ENCODE peak calls at places on chromosomes 4 and X, in eight cellular contexts. One of them, this sample, is unnamed.

GRCh38 chrX:83469551-83469950 is 38.5 kb upstream of the POU3F4 start:
- DNase-seq in Peyer's patch: no peak
- DNase-seq in coronary artery: no peak
- DNase-seq in upper lobe of right lung: no peak
- DNase-seq in HFF-Myc: no peak
- DNase-seq in hepatocyte: peak; percentile 21
- DNase-seq in left lung: no peak
- DNase-seq in AG04449: no peak
- DNase-seq in this sample: no peak

GRCh38 chrX:47178337-47178736 is 15.3 kb upstream of the UBA1 start:
- DNase-seq in Peyer's patch: no peak
- DNase-seq in coronary artery: no peak
- DNase-seq in upper lobe of right lung: no peak
- DNase-seq in HFF-Myc: no peak
- DNase-seq in hepatocyte: no peak
- DNase-seq in left lung: peak; percentile 27
- DNase-seq in AG04449: no peak
- DNase-seq in this sample: no peak

GRCh38 chr4:133389029-133389428 is 239.9 kb downstream of the PCDH10 start:
- DNase-seq in Peyer's patch: no peak
- DNase-seq in coronary artery: no peak
- DNase-seq in upper lobe of right lung: no peak
- DNase-seq in HFF-Myc: no peak
- DNase-seq in hepatocyte: no peak
- DNase-seq in left lung: no peak
- DNase-seq in AG04449: no peak
- DNase-seq in this sample: no peak

GRCh38 chrX:118965395-118965794 is 9.0 kb upstream of the LONRF3 start:
- DNase-seq in Peyer's patch: no peak
- DNase-seq in coronary artery: no peak
- DNase-seq in upper lobe of right lung: no peak
- DNase-seq in HFF-Myc: no peak
- DNase-seq in hepatocyte: no peak
- DNase-seq in left lung: no peak
- DNase-seq in AG04449: no peak
- DNase-seq in this sample: no peak

GRCh38 chr4:123278755-123279154 is 117.8 kb upstream of the SPRY1 start:
- DNase-seq in Peyer's patch: no peak
- DNase-seq in coronary artery: no peak
- DNase-seq in upper lobe of right lung: no peak
- DNase-seq in HFF-Myc: no peak
- DNase-seq in hepatocyte: no peak
- DNase-seq in left lung: no peak
- DNase-seq in AG04449: no peak
- DNase-seq in this sample: no peak

GRCh38 chr4:21801661-21802355 is 146.8 kb downstream of the KCNIP4 start:
- DNase-seq in Peyer's patch: no peak
- DNase-seq in coronary artery: no peak
- DNase-seq in upper lobe of right lung: no peak
- DNase-seq in HFF-Myc: no peak
- DNase-seq in hepatocyte: no peak
- DNase-seq in left lung: no peak
- DNase-seq in AG04449: no peak
- DNase-seq in this sample: no peak

GRCh38 chrX:15465347-15465746 is 27.8 kb downstream of the PIR start:
- DNase-seq in Peyer's patch: no peak
- DNase-seq in coronary artery: no peak
- DNase-seq in upper lobe of right lung: no peak
- DNase-seq in HFF-Myc: peak; percentile 70
- DNase-seq in hepatocyte: no peak
- DNase-seq in left lung: no peak
- DNase-seq in AG04449: no peak
- DNase-seq in this sample: no peak

GRCh38 chrX:123818243-123818642 is 41.6 kb upstream of the XIAP start:
- DNase-seq in Peyer's patch: no peak
- DNase-seq in coronary artery: no peak
- DNase-seq in upper lobe of right lung: no peak
- DNase-seq in HFF-Myc: no peak
- DNase-seq in hepatocyte: peak; percentile 35
- DNase-seq in left lung: no peak
- DNase-seq in AG04449: peak; percentile 21
- DNase-seq in this sample: no peak

GRCh38 chr4:188728359-188728758 is 589.1 kb downstream of the TRIML1 start:
- DNase-seq in Peyer's patch: no peak
- DNase-seq in coronary artery: no peak
- DNase-seq in upper lobe of right lung: no peak
- DNase-seq in HFF-Myc: no peak
- DNase-seq in hepatocyte: no peak
- DNase-seq in left lung: no peak
- DNase-seq in AG04449: no peak
- DNase-seq in this sample: no peak

GRCh38 chr4:72152731-72153130 is 120.9 kb downstream of the NPFFR2 start:
- DNase-seq in Peyer's patch: no peak
- DNase-seq in coronary artery: no peak
- DNase-seq in upper lobe of right lung: no peak
- DNase-seq in HFF-Myc: no peak
- DNase-seq in hepatocyte: no peak
- DNase-seq in left lung: no peak
- DNase-seq in AG04449: no peak
- DNase-seq in this sample: no peak

GRCh38 chr4:23680616-23681518 is 209.0 kb downstream of the PPARGC1A start:
- DNase-seq in Peyer's patch: no peak
- DNase-seq in coronary artery: no peak
- DNase-seq in upper lobe of right lung: no peak
- DNase-seq in HFF-Myc: no peak
- DNase-seq in hepatocyte: no peak
- DNase-seq in left lung: no peak
- DNase-seq in AG04449: no peak
- DNase-seq in this sample: no peak

GRCh38 chr4:125401784-125402183 is 87.0 kb downstream of the FAT4 start:
- DNase-seq in Peyer's patch: no peak
- DNase-seq in coronary artery: no peak
- DNase-seq in upper lobe of right lung: no peak
- DNase-seq in HFF-Myc: no peak
- DNase-seq in hepatocyte: no peak
- DNase-seq in left lung: no peak
- DNase-seq in AG04449: no peak
- DNase-seq in this sample: no peak

GRCh38 chrX:29922607-29923006 is 292.8 kb upstream of the MAGEB2 start:
- DNase-seq in Peyer's patch: no peak
- DNase-seq in coronary artery: no peak
- DNase-seq in upper lobe of right lung: no peak
- DNase-seq in HFF-Myc: no peak
- DNase-seq in hepatocyte: no peak
- DNase-seq in left lung: no peak
- DNase-seq in AG04449: no peak
- DNase-seq in this sample: no peak

GRCh38 chr4:183471960-183472708 is 27.7 kb downstream of the CDKN2AIP start:
- DNase-seq in Peyer's patch: peak; percentile 81
- DNase-seq in coronary artery: peak; percentile 78
- DNase-seq in upper lobe of right lung: peak; percentile 88
- DNase-seq in HFF-Myc: peak; percentile 35
- DNase-seq in hepatocyte: peak; percentile 91
- DNase-seq in left lung: peak; percentile 87
- DNase-seq in AG04449: no peak
- DNase-seq in this sample: peak; percentile 69
- H3K4me3 ChIP-seq in Peyer's patch: no peak overlapping the region
- H3K4me3 ChIP-seq in coronary artery: peak overlapping the region; percentile 6
- H3K4me3 ChIP-seq in upper lobe of right lung: no peak overlapping the region
- H3K4me3 ChIP-seq in HFF-Myc: no peak overlapping the region
- H3K4me3 ChIP-seq in hepatocyte: no peak overlapping the region
- H3K4me3 ChIP-seq in left lung: no peak overlapping the region
- H3K4me3 ChIP-seq in AG04449: no peak overlapping the region
- H3K4me3 ChIP-seq in this sample: no peak overlapping the region

GRCh38 chrX:101385795-101386541 is at the start of gene BTK:
- DNase-seq in Peyer's patch: no peak
- DNase-seq in coronary artery: no peak
- DNase-seq in upper lobe of right lung: no peak
- DNase-seq in HFF-Myc: no peak
- DNase-seq in hepatocyte: no peak
- DNase-seq in left lung: peak; percentile 37
- DNase-seq in AG04449: no peak
- DNase-seq in this sample: no peak

GRCh38 chrX:101383679-101384078 is 2.3 kb downstream of the BTK start:
- DNase-seq in Peyer's patch: no peak
- DNase-seq in coronary artery: no peak
- DNase-seq in upper lobe of right lung: no peak
- DNase-seq in HFF-Myc: no peak
- DNase-seq in hepatocyte: no peak
- DNase-seq in left lung: no peak
- DNase-seq in AG04449: no peak
- DNase-seq in this sample: no peak

GRCh38 chrX:101386542-101386885 is 523 bp upstream of the BTK start:
- DNase-seq in Peyer's patch: no peak
- DNase-seq in coronary artery: no peak
- DNase-seq in upper lobe of right lung: no peak
- DNase-seq in HFF-Myc: no peak
- DNase-seq in hepatocyte: no peak
- DNase-seq in left lung: no peak
- DNase-seq in AG04449: no peak
- DNase-seq in this sample: no peak

GRCh38 chrX:101388604-101389003 is 2.2 kb upstream of the RPL36A start:
- DNase-seq in Peyer's patch: no peak
- DNase-seq in coronary artery: no peak
- DNase-seq in upper lobe of right lung: no peak
- DNase-seq in HFF-Myc: no peak
- DNase-seq in hepatocyte: no peak
- DNase-seq in left lung: no peak
- DNase-seq in AG04449: no peak
- DNase-seq in this sample: no peak

DNA sequence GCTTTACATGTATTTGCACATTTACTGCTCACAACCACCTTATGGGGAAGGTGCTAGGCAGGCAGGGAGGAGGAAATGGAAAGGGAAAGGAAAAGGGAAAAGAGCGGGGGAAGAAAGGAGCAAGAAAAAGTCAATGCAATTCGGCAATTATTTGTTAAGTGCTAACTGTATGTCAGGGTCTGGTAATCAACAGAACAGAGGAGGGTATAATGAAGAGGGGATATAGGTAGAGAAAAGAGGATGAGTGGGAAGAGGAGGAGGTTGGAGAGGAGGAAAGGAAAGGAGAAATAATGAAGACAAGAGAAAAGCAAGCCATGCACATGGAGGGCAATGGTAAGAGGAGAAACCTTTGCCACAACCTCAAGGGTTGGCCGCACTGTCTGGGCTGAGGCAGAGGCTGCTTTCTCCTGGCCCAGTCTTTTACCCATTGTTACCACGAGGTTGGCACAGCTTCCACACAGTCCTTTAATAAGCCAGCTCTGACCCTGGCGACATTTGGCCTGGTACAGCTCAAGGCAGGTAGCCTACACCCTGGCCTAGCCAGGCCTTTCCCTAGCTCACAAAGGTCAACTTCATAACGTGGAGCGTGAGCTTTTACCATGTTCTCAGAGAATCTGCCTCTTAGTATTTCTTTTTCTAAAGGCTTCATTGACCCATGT is 836 bp downstream of the BTK start:
- DNase-seq in Peyer's patch: no peak
- DNase-seq in coronary artery: no peak
- DNase-seq in upper lobe of right lung: no peak
- DNase-seq in HFF-Myc: no peak
- DNase-seq in hepatocyte: no peak
- DNase-seq in left lung: no peak
- DNase-seq in AG04449: no peak
- DNase-seq in this sample: no peak
- H3K4me3 ChIP-seq in Peyer's patch: no peak overlapping the region
- H3K4me3 ChIP-seq in coronary artery: peak overlapping the region; percentile 28
- H3K4me3 ChIP-seq in upper lobe of right lung: peak overlapping the region; percentile 28
- H3K4me3 ChIP-seq in HFF-Myc: no peak overlapping the region
- H3K4me3 ChIP-seq in hepatocyte: no peak overlapping the region
- H3K4me3 ChIP-seq in left lung: peak overlapping the region; percentile 41
- H3K4me3 ChIP-seq in AG04449: no peak overlapping the region
- H3K4me3 ChIP-seq in this sample: no peak overlapping the region

GRCh38 chrX:1874416-1874815 is 259.6 kb downstream of the ASMT start:
- DNase-seq in Peyer's patch: no peak
- DNase-seq in coronary artery: no peak
- DNase-seq in upper lobe of right lung: no peak
- DNase-seq in HFF-Myc: no peak
- DNase-seq in hepatocyte: no peak
- DNase-seq in left lung: no peak
- DNase-seq in AG04449: no peak
- DNase-seq in this sample: no peak

GRCh38 chrX:1873671-1874070 is 258.8 kb downstream of the ASMT start:
- DNase-seq in Peyer's patch: no peak
- DNase-seq in coronary artery: no peak
- DNase-seq in upper lobe of right lung: no peak
- DNase-seq in HFF-Myc: no peak
- DNase-seq in hepatocyte: no peak
- DNase-seq in left lung: no peak
- DNase-seq in AG04449: no peak
- DNase-seq in this sample: no peak

GRCh38 chrX:1871887-1872286 is 257.0 kb downstream of the ASMT start:
- DNase-seq in Peyer's patch: no peak
- DNase-seq in coronary artery: no peak
- DNase-seq in upper lobe of right lung: no peak
- DNase-seq in HFF-Myc: no peak
- DNase-seq in hepatocyte: no peak
- DNase-seq in left lung: no peak
- DNase-seq in AG04449: no peak
- DNase-seq in this sample: no peak

GRCh38 chrX:1874899-1875298 is 260.0 kb downstream of the ASMT start:
- DNase-seq in Peyer's patch: no peak
- DNase-seq in coronary artery: no peak
- DNase-seq in upper lobe of right lung: no peak
- DNase-seq in HFF-Myc: no peak
- DNase-seq in hepatocyte: no peak
- DNase-seq in left lung: no peak
- DNase-seq in AG04449: no peak
- DNase-seq in this sample: no peak

GRCh38 chrX:1870421-1870820 is 255.6 kb downstream of the ASMT start:
- DNase-seq in Peyer's patch: no peak
- DNase-seq in coronary artery: no peak
- DNase-seq in upper lobe of right lung: no peak
- DNase-seq in HFF-Myc: no peak
- DNase-seq in hepatocyte: no peak
- DNase-seq in left lung: no peak
- DNase-seq in AG04449: no peak
- DNase-seq in this sample: no peak
- H3K4me3 ChIP-seq in Peyer's patch: no peak overlapping the region
- H3K4me3 ChIP-seq in coronary artery: no peak overlapping the region
- H3K4me3 ChIP-seq in upper lobe of right lung: no peak overlapping the region
- H3K4me3 ChIP-seq in HFF-Myc: no peak overlapping the region
- H3K4me3 ChIP-seq in hepatocyte: no peak overlapping the region
- H3K4me3 ChIP-seq in left lung: no peak overlapping the region
- H3K4me3 ChIP-seq in AG04449: no peak overlapping the region
- H3K4me3 ChIP-seq in this sample: no peak overlapping the region

DNA sequence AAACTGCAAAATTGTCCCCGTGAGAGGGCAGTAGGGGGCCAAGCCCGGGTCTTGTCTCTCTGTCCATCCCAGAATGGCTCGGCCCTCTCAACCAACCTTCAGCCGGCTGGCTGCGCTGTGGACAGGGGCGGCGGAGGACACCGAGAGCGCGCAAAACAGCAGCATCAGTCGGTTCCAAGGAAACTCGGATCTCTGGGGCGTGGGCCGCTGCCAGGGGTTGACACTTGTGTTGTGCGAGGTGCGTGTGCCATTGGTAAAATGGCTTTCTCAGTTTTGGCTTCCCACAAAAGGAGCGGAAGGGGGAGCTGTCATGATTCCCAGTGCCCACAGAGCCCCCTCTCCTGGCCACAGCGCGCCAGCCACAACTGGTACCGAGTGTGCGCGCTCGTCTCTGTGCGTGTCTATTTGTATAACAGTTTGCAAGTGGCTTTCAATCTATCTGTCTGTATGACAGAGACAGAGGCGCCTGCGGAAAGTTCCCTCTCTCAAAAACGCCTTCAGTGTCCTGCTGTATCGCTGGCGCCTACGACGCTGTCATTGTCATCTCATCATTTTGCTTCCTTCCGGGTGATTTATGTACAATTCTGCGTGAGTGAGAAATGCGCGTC is 1.9 kb downstream of the DKK2 start:
- DNase-seq in Peyer's patch: no peak
- DNase-seq in coronary artery: no peak
- DNase-seq in upper lobe of right lung: peak; percentile 56
- DNase-seq in HFF-Myc: no peak
- DNase-seq in hepatocyte: peak; percentile 75
- DNase-seq in left lung: no peak
- DNase-seq in AG04449: no peak
- DNase-seq in this sample: no peak
- H3K4me3 ChIP-seq in Peyer's patch: no peak overlapping the region
- H3K4me3 ChIP-seq in coronary artery: peak overlapping the region; percentile 66
- H3K4me3 ChIP-seq in upper lobe of right lung: no peak overlapping the region
- H3K4me3 ChIP-seq in HFF-Myc: peak overlapping the region; percentile 46
- H3K4me3 ChIP-seq in hepatocyte: peak overlapping the region; percentile 62
- H3K4me3 ChIP-seq in left lung: no peak overlapping the region
- H3K4me3 ChIP-seq in AG04449: peak overlapping the region; percentile 44
- H3K4me3 ChIP-seq in this sample: no peak overlapping the region